ENCODE peak calls at places on chromosomes 6 and 20, in eight cellular contexts. J is fibroblast of lung, C is lower leg skin, V is colonic mucosa, B is cardiac fibroblast, Z is IMR-90, N is AG10803, S is hepatocyte. U is an unnamed sample.

GRCh38 chr6:37314803-37315515 is 38.8 kb upstream of the RNF8 start:
- DNase-seq in J (peak), C (no peak), V (peak), B (peak), Z (peak), N (peak), S (peak), U (no peak)

GRCh38 chr20:41234546-41234945 is 83.0 kb downstream of the ZHX3 start:
- DNase-seq in J (no peak), C (no peak), V (no peak), B (peak), Z (no peak), N (no peak), S (no peak), U (no peak)

GRCh38 chr20:1327241-1327653 is 1.7 kb downstream of the SDCBP2 start:
- DNase-seq in J (peak), C (peak), V (peak), B (peak), Z (peak), N (peak), S (peak), U (peak)

GRCh38 chr20:33846291-33846916 is 35.3 kb downstream of the CHMP4B start:
- DNase-seq in J (peak), C (peak), V (no peak), B (peak), Z (peak), N (peak), S (no peak), U (peak)

GRCh38 chr20:45962031-45962755 is 9.8 kb downstream of the ZNF335 start:
- DNase-seq in J (no peak), C (no peak), V (no peak), B (no peak), Z (no peak), N (no peak), S (no peak), U (peak)

GRCh38 chr6:132471787-132472186 is 41.1 kb downstream of the STX7 start:
- DNase-seq in J (no peak), C (no peak), V (no peak), B (no peak), Z (no peak), N (no peak), S (no peak), U (no peak)

GRCh38 chr20:11027224-11027623 is 353.4 kb upstream of the JAG1 start:
- DNase-seq in J (no peak), C (no peak), V (no peak), B (no peak), Z (no peak), N (no peak), S (no peak), U (no peak)

GRCh38 chr6:57242505-57242904 is 20.4 kb upstream of the RAB23 start:
- DNase-seq in J (peak), C (no peak), V (no peak), B (peak), Z (peak), N (peak), S (peak), U (no peak)

GRCh38 chr6:123888779-123889513 is 85.3 kb downstream of the NKAIN2 start:
- DNase-seq in J (no peak), C (no peak), V (no peak), B (no peak), Z (no peak), N (no peak), S (no peak), U (no peak)

GRCh38 chr20:41617931-41618806 is at the start of gene CHD6:
- DNase-seq in J (peak), C (peak), V (peak), B (peak), Z (peak), N (peak), S (peak), U (peak)

GRCh38 chr20:51120438-51120837 is 97.5 kb upstream of the KCNG1 start:
- DNase-seq in J (no peak), C (no peak), V (no peak), B (no peak), Z (no peak), N (no peak), S (no peak), U (no peak)

GRCh38 chr6:122719176-122719575 is 60.3 kb upstream of the FABP7 start:
- DNase-seq in J (no peak), C (no peak), V (no peak), B (no peak), Z (no peak), N (no peak), S (no peak), U (no peak)

GRCh38 chr20:49237531-49237930 is 18.3 kb downstream of the DDX27 start:
- DNase-seq in J (no peak), C (no peak), V (no peak), B (no peak), Z (no peak), N (no peak), S (no peak), U (no peak)

GRCh38 chr6:90765895-90766294 is 179.0 kb upstream of the MAP3K7 start:
- DNase-seq in J (no peak), C (no peak), V (no peak), B (no peak), Z (no peak), N (no peak), S (no peak), U (no peak)

GRCh38 chr6:149129401-149130077 is 188.0 kb upstream of the TAB2 start:
- DNase-seq in J (peak), C (peak), V (no peak), B (peak), Z (peak), N (peak), S (no peak), U (no peak)

GRCh38 chr20:46772901-46773300 is 63.5 kb downstream of the SLC2A10 start:
- DNase-seq in J (no peak), C (no peak), V (no peak), B (no peak), Z (no peak), N (no peak), S (peak), U (no peak)

GRCh38 chr6:157068691-157069228 is 254.6 kb downstream of the TMEM242 start:
- DNase-seq in J (no peak), C (no peak), V (no peak), B (no peak), Z (peak), N (no peak), S (no peak), U (no peak)

GRCh38 chr6:96015791-96016776 is at the start of gene FUT9:
- DNase-seq in J (no peak), C (no peak), V (no peak), B (no peak), Z (no peak), N (no peak), S (peak), U (no peak)

GRCh38 chr6:7085911-7086310 is 21.9 kb upstream of the RREB1 start:
- DNase-seq in J (peak), C (no peak), V (peak), B (peak), Z (no peak), N (peak), S (no peak), U (no peak)

GRCh38 chr20:50172347-50173013 is 18.1 kb upstream of the CEBPB start:
- DNase-seq in J (peak), C (peak), V (peak), B (peak), Z (peak), N (peak), S (peak), U (peak)

GRCh38 chr20:10848810-10849370 is 175.1 kb upstream of the JAG1 start:
- DNase-seq in J (peak), C (peak), V (peak), B (peak), Z (peak), N (peak), S (peak), U (peak)

GRCh38 chr6:145815875-145816274 is 1.3 kb upstream of the FBXO30 start:
- DNase-seq in J (peak), C (no peak), V (peak), B (no peak), Z (peak), N (no peak), S (peak), U (no peak)

GRCh38 chr6:4506806-4507205 is 269.4 kb upstream of the CDYL start:
- DNase-seq in J (no peak), C (no peak), V (no peak), B (no peak), Z (no peak), N (no peak), S (no peak), U (no peak)

GRCh38 chr20:41428285-41428684 is 61.7 kb upstream of the EMILIN3 start:
- DNase-seq in J (peak), C (no peak), V (no peak), B (peak), Z (peak), N (peak), S (peak), U (no peak)

GRCh38 chr6:156780962-156781705 is 4.0 kb downstream of the ARID1B start:
- DNase-seq in J (no peak), C (no peak), V (no peak), B (no peak), Z (no peak), N (no peak), S (no peak), U (no peak)

GRCh38 chr20:44990425-44990824 is 24.1 kb downstream of the STK4 start:
- DNase-seq in J (peak), C (no peak), V (no peak), B (peak), Z (no peak), N (peak), S (no peak), U (no peak)

GRCh38 chr6:125787791-125788190 is 3.0 kb upstream of the NCOA7 start:
- DNase-seq in J (peak), C (no peak), V (no peak), B (peak), Z (peak), N (peak), S (peak), U (no peak)

GRCh38 chr6:21371676-21372161 is 221.8 kb upstream of the SOX4 start:
- DNase-seq in J (peak), C (no peak), V (no peak), B (peak), Z (no peak), N (peak), S (peak), U (no peak)

GRCh38 chr6:161225677-161226004 is 48.2 kb downstream of the AGPAT4 start:
- DNase-seq in J (no peak), C (no peak), V (no peak), B (no peak), Z (no peak), N (no peak), S (no peak), U (no peak)

GRCh38 chr20:667351-668034 is 8.1 kb downstream of the SCRT2 start:
- DNase-seq in J (peak), C (no peak), V (peak), B (peak), Z (peak), N (no peak), S (peak), U (peak)

GRCh38 chr6:121961726-121962125 is 437.7 kb upstream of the HSF2 start:
- DNase-seq in J (no peak), C (no peak), V (no peak), B (no peak), Z (no peak), N (no peak), S (no peak), U (no peak)

GRCh38 chr6:162119349-162119748 is 608.2 kb downstream of the PRKN start:
- DNase-seq in J (peak), C (peak), V (peak), B (peak), Z (no peak), N (peak), S (no peak), U (no peak)

GRCh38 chr6:33684428-33684896 is 27.0 kb downstream of the UQCC2 start:
- DNase-seq in J (no peak), C (no peak), V (no peak), B (no peak), Z (no peak), N (no peak), S (no peak), U (no peak)

GRCh38 chr6:38320817-38321216 is 318.9 kb downstream of the BTBD9 start:
- DNase-seq in J (no peak), C (no peak), V (no peak), B (no peak), Z (no peak), N (no peak), S (no peak), U (no peak)

GRCh38 chr6:119147101-119148053 is 68.9 kb upstream of the FAM184A start:
- DNase-seq in J (peak), C (peak), V (peak), B (peak), Z (peak), N (peak), S (peak), U (no peak)

GRCh38 chr6:116458264-116458663 is 2.9 kb upstream of the CALHM6 start:
- DNase-seq in J (no peak), C (no peak), V (no peak), B (no peak), Z (no peak), N (no peak), S (no peak), U (no peak)

GRCh38 chr6:94377835-94378234 is 958.5 kb upstream of the EPHA7 start:
- DNase-seq in J (no peak), C (no peak), V (no peak), B (no peak), Z (no peak), N (no peak), S (no peak), U (no peak)

GRCh38 chr20:13262701-13263335 is 41.7 kb downstream of the ISM1 start:
- DNase-seq in J (peak), C (no peak), V (no peak), B (no peak), Z (no peak), N (no peak), S (peak), U (no peak)

GRCh38 chr20:56518999-56519398 is 5.5 kb upstream of the FAM209A start:
- DNase-seq in J (no peak), C (no peak), V (no peak), B (no peak), Z (no peak), N (no peak), S (no peak), U (no peak)

GRCh38 chr20:56517641-56518040 is 6.9 kb upstream of the FAM209A start:
- DNase-seq in J (no peak), C (no peak), V (no peak), B (no peak), Z (no peak), N (no peak), S (no peak), U (no peak)

GRCh38 chr20:56518126-56518525 is 6.4 kb upstream of the FAM209A start:
- DNase-seq in J (no peak), C (no peak), V (no peak), B (no peak), Z (no peak), N (no peak), S (no peak), U (no peak)

GRCh38 chr20:56520180-56520579 is 4.4 kb upstream of the FAM209A start:
- DNase-seq in J (no peak), C (no peak), V (no peak), B (no peak), Z (no peak), N (no peak), S (no peak), U (no peak)

GRCh38 chr20:56519551-56519950 is 5.0 kb upstream of the FAM209A start:
- DNase-seq in J (no peak), C (no peak), V (no peak), B (no peak), Z (no peak), N (no peak), S (no peak), U (no peak)
- H3K4me3 ChIP-seq in J (no peak), C (no peak), V (no peak), B (no peak), Z (no peak), N (no peak), S (no peak), U (no peak)

GRCh38 chr6:170160031-170160627 is 130.7 kb downstream of the DLL1 start:
- DNase-seq in J (no peak), C (no peak), V (no peak), B (no peak), Z (no peak), N (no peak), S (no peak), U (no peak)
- H3K4me3 ChIP-seq in J (no peak), C (no peak), V (no peak), B (no peak), Z (no peak), N (no peak), S (no peak), U (no peak)

GRCh38 chr6:26571592-26572296 is 25.0 kb upstream of the ABT1 start:
- DNase-seq in J (peak), C (no peak), V (peak), B (peak), Z (peak), N (peak), S (peak), U (no peak)
- H3K4me3 ChIP-seq in J (peak), C (peak), V (peak), B (peak), Z (peak), N (peak), S (peak), U (peak)

GRCh38 chr6:35215665-35216411 is 2.1 kb downstream of the SCUBE3 start:
- DNase-seq in J (no peak), C (no peak), V (no peak), B (no peak), Z (peak), N (no peak), S (no peak), U (no peak)
- H3K4me3 ChIP-seq in J (no peak), C (no peak), V (no peak), B (peak), Z (no peak), N (no peak), S (no peak), U (no peak)

GRCh38 chr6:8743146-8743745 is 307.9 kb upstream of the SLC35B3 start:
- DNase-seq in J (no peak), C (no peak), V (no peak), B (no peak), Z (no peak), N (no peak), S (no peak), U (no peak)
- H3K4me3 ChIP-seq in J (no peak), C (no peak), V (no peak), B (no peak), Z (no peak), N (no peak), S (no peak), U (no peak)

DNA sequence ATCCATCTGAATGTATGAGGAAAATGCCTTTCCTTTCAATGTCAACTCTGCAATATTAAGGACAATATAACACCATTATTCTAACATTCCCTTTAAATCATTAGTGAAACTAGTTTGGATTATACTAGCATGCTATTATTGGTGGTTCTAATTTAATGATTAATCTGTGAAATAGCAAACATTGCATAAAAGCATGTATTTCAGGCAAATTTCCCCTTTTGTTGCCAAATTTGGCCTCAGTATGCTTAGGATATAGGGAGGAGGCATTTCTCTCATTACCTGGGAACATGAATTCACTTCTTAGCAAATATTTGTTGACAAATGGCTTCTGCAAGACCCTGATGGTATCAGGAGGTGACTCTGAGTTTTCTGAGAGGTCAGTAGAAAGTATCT is 1.6 kb downstream of the TPMT start:
- DNase-seq in J (no peak), C (no peak), V (no peak), B (no peak), Z (no peak), N (no peak), S (no peak), U (no peak)
- H3K4me3 ChIP-seq in J (peak), C (no peak), V (no peak), B (no peak), Z (no peak), N (no peak), S (no peak), U (no peak)